ENCODE peak calls at places on chromosomes 13 and 19, in seven cellular contexts. P is HCT116, A is right lobe of liver, M is tibial nerve, U is body of pancreas, Q is adrenal gland, D is breast epithelium. T is an unnamed sample.
A peak's percentile ranks its signal among the peaks of the same experiment; 100 is the strongest.

GRCh38 chr13:33264620-33264978 is 21.0 kb downstream of the STARD13 start:
- DNase-seq in P (no peak), A (no peak), M (no peak), U (no peak), Q (peak; percentile 83), D (no peak), T (no peak)

GRCh38 chr13:65638572-65639168 is 1591.5 kb downstream of the PCDH9 start:
- DNase-seq in P (peak; percentile 35), A (no peak), M (no peak), U (no peak), Q (no peak), D (no peak), T (no peak)

GRCh38 chr13:109602356-109602755 is 184.0 kb downstream of the IRS2 start:
- DNase-seq in P (no peak), A (no peak), M (no peak), U (no peak), Q (no peak), D (no peak), T (no peak)

GRCh38 chr13:110575322-110576069 is 14.0 kb upstream of the RAB20 start:
- DNase-seq in P (no peak), A (peak; percentile 65), M (no peak), U (no peak), Q (peak; percentile 82), D (no peak), T (no peak)

GRCh38 chr13:89066868-89067466 is 1395.8 kb downstream of the SLITRK5 start:
- DNase-seq in P (peak; percentile 38), A (no peak), M (no peak), U (peak; percentile 26), Q (peak; percentile 18), D (no peak), T (no peak)

GRCh38 chr13:101845501-101846012 is 393.1 kb downstream of the ITGBL1 start:
- DNase-seq in P (no peak), A (no peak), M (no peak), U (no peak), Q (no peak), D (no peak), T (no peak)

GRCh38 chr13:28889317-28889716 is 69.2 kb downstream of the MTUS2 start:
- DNase-seq in P (no peak), A (no peak), M (no peak), U (no peak), Q (no peak), D (no peak), T (no peak)

GRCh38 chr13:109381546-109382180 is 404.7 kb downstream of the IRS2 start:
- DNase-seq in P (no peak), A (no peak), M (no peak), U (no peak), Q (no peak), D (no peak), T (no peak)

GRCh38 chr13:62702502-62702901 is 1286.9 kb upstream of the PCDH20 start:
- DNase-seq in P (no peak), A (no peak), M (no peak), U (no peak), Q (no peak), D (no peak), T (no peak)

GRCh38 chr13:92717857-92718256 is 508.8 kb upstream of the GPC6 start:
- DNase-seq in P (no peak), A (no peak), M (no peak), U (no peak), Q (no peak), D (no peak), T (no peak)

GRCh38 chr19:13029893-13030292 is 34.6 kb downstream of the NFIX start:
- DNase-seq in P (no peak), A (no peak), M (no peak), U (no peak), Q (no peak), D (no peak), T (no peak)

GRCh38 chr19:9836021-9836420 is 903 bp downstream of the PIN1 start:
- DNase-seq in P (no peak), A (no peak), M (no peak), U (no peak), Q (peak; percentile 38), D (no peak), T (no peak)
- TF ChIP-seq CTCF in P (no peak), A (no peak), M (no peak), U (no peak), Q (no peak), D (no peak), T (no peak)

GRCh38 chr19:11813801-11814706 is at the start of gene ZNF440:
- DNase-seq in P (peak; percentile 83), A (peak; percentile 96), M (peak; percentile 93), U (peak; percentile 97), Q (peak; percentile 95), D (peak; percentile 96), T (peak; percentile 95)
- TF ChIP-seq POLR2A in P (no peak), A (peak; percentile 87), M (peak; percentile 85), U (peak; percentile 56), Q (peak; percentile 89), D (peak; percentile 85), T (no peak)

DNA sequence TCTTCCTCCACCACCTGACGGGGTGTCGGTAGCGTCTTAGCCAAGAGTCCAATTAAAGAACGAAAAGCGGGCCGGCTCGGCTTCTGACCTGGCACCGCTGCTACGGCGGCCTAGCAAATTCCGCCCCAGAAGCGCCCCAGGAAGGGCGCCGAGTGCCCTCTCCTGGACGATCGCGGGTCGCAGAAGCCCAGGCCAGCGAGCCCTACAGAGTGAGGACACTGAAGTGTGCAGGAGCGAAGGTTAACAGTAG is 1.1 kb upstream of the KMT2B start:
- DNase-seq in P (no peak), A (no peak), M (no peak), U (no peak), Q (no peak), D (no peak), T (no peak)
- TF ChIP-seq CTCF in P (no peak), A (no peak), M (no peak), U (no peak), Q (no peak), D (no peak), T (no peak)

GRCh38 chr19:16127776-16128371 is 15.6 kb upstream of the HSH2D start:
- DNase-seq in P (no peak), A (no peak), M (no peak), U (no peak), Q (no peak), D (no peak), T (peak; percentile 42)
- TF ChIP-seq POLR2A in P (no peak), A (no peak), M (no peak), U (no peak), Q (no peak), D (no peak), T (no peak)